ENCODE peak calls at places on chromosomes 3 and 15, in ten cellular contexts. U is hepatic stellate cell, L is endothelial cell, G is GM04504, C is NCI-H748 treated with DMSO at 0.1 percent for 48 hours, V is foreskin fibroblast, D is MG63, M is erythroblast, X is AG09319, E is NCI-H1092. S is an unnamed sample.
A peak's percentile ranks its signal among the peaks of the same experiment; 100 is the strongest.

GRCh38 chr3:138197058-138197457 is 10.0 kb downstream of the ARMC8 start:
- DNase-seq in U (peak; percentile 16), L (peak; percentile 42), G (no peak), C (no peak), V (peak; percentile 34), D (peak; percentile 17), M (peak; percentile 77), X (no peak), E (no peak), S (peak; percentile 29)

GRCh38 chr15:61889706-61890105 is 170.5 kb downstream of the VPS13C start:
- DNase-seq in U (no peak), L (no peak), G (no peak), C (no peak), V (no peak), D (no peak), M (no peak), X (no peak), E (no peak), S (peak; percentile 60)

GRCh38 chr3:155217591-155217990 is 75.9 kb downstream of the STRIT1 start:
- DNase-seq in U (no peak), L (no peak), G (no peak), C (no peak), V (peak; percentile 63), D (no peak), M (no peak), X (no peak), E (no peak), S (peak; percentile 7)

GRCh38 chr3:177451940-177452484 is 254.7 kb upstream of the TBL1XR1 start:
- DNase-seq in U (peak; percentile 32), L (no peak), G (peak; percentile 71), C (no peak), V (peak; percentile 41), D (no peak), M (no peak), X (peak; percentile 83), E (no peak), S (peak; percentile 76)

GRCh38 chr3:51386852-51387229 is 1.8 kb downstream of the MANF start:
- DNase-seq in U (no peak), L (no peak), G (no peak), C (no peak), V (no peak), D (no peak), M (no peak), X (no peak), E (no peak), S (no peak)

GRCh38 chr3:123138819-123139517 is 62.8 kb upstream of the SEC22A start:
- DNase-seq in U (no peak), L (no peak), G (peak; percentile 55), C (no peak), V (peak; percentile 63), D (no peak), M (no peak), X (peak; percentile 73), E (no peak), S (no peak)

GRCh38 chr3:46857485-46858341 is 5.5 kb downstream of the MYL3 start:
- DNase-seq in U (no peak), L (no peak), G (no peak), C (no peak), V (no peak), D (no peak), M (no peak), X (no peak), E (no peak), S (no peak)

GRCh38 chr15:57205999-57206398 is 170.3 kb upstream of the CGNL1 start:
- DNase-seq in U (no peak), L (no peak), G (no peak), C (no peak), V (no peak), D (no peak), M (no peak), X (no peak), E (peak; percentile 31), S (no peak)

S was measured in bronchial epithelial cell.